ENCODE peak calls at places on chromosomes 1 and 21, in nine cellular contexts. U is stomach; Y is ovary; F is left lung; P is naive thymus-derived CD4-positive, alpha-beta T cell; N is PC-3; B is psoas muscle; K is sigmoid colon; S is colonic mucosa. Q is an unnamed sample. For H3K36me3, the result is how much of the 10 kb centered on the place peaks cover.

GRCh38 chr1:168774241-168774640 is 45.2 kb upstream of the DPT start:
- DNase-seq in P (no peak), F (peak), Y (peak), N (no peak), B (peak), K (peak), S (no peak), U (no peak), Q (peak)

GRCh38 chr1:81937791-81938450 is 137.2 kb downstream of the ADGRL2 start:
- DNase-seq in P (no peak), F (no peak), B (no peak), S (no peak), K (no peak), N (no peak), U (no peak), Y (no peak), Q (no peak)

GRCh38 chr1:203871114-203871875 is 9.9 kb downstream of the SNRPE start:
- DNase-seq in K (peak), Y (peak), P (peak), F (no peak), B (no peak), N (peak), U (no peak), S (peak), Q (peak)

GRCh38 chr1:23590058-23590783 is 30.9 kb upstream of the ID3 start:
- DNase-seq in U (no peak), F (no peak), Y (no peak), B (no peak), S (no peak), P (no peak), K (no peak), N (no peak), Q (no peak)

GRCh38 chr1:204431310-204432184 is 19.9 kb upstream of the PPP1R15B start:
- DNase-seq in P (peak), U (peak), K (peak), N (peak), S (peak), F (peak), Y (peak), B (peak), Q (peak)

GRCh38 chr21:33089439-33089838 is 19.5 kb downstream of the OLIG1 start:
- DNase-seq in U (no peak), S (no peak), Y (no peak), K (no peak), P (no peak), B (no peak), N (peak), F (peak), Q (no peak)

GRCh38 chr1:201630582-201630981 is 91.7 kb downstream of the NAV1 start:
- DNase-seq in S (no peak), K (no peak), N (no peak), B (no peak), P (no peak), F (no peak), Y (no peak), U (no peak), Q (no peak)

GRCh38 chr1:5944848-5945167 is 47.4 kb downstream of the NPHP4 start:
- DNase-seq in P (no peak), U (no peak), N (no peak), F (no peak), Y (no peak), B (no peak), K (no peak), S (no peak), Q (no peak)

GRCh38 chr1:220700591-220701179 is 10.5 kb downstream of the C1orf115 start:
- DNase-seq in Y (no peak), P (no peak), S (no peak), B (no peak), U (no peak), N (peak), K (no peak), F (no peak), Q (peak)

GRCh38 chr1:245153645-245154428 is 948 bp upstream of the KIF26B start:
- DNase-seq in K (no peak), B (no peak), P (no peak), F (no peak), Y (no peak), N (peak), S (peak), U (no peak), Q (no peak)

GRCh38 chr1:74502432-74502831 is 10.0 kb downstream of the LRRC53 start:
- DNase-seq in N (peak), F (no peak), B (no peak), Y (no peak), P (no peak), U (no peak), K (no peak), S (no peak), Q (no peak)

GRCh38 chr1:211135342-211135950 is 1.5 kb upstream of the KCNH1 start:
- DNase-seq in N (peak), Y (no peak), S (no peak), P (peak), K (no peak), F (no peak), U (no peak), B (no peak), Q (peak)

GRCh38 chr1:205211839-205212241 is 338 bp upstream of the DSTYK start:
- DNase-seq in Y (no peak), K (no peak), P (no peak), N (no peak), F (no peak), B (no peak), U (no peak), S (no peak), Q (no peak)

GRCh38 chr1:3134378-3135072 is 65.5 kb downstream of the PRDM16 start:
- DNase-seq in P (no peak), K (no peak), F (no peak), B (no peak), Y (no peak), N (no peak), U (peak), S (no peak), Q (no peak)

GRCh38 chr1:244054924-244055263 is 3.8 kb downstream of the ZBTB18 start:
- DNase-seq in S (no peak), B (no peak), P (no peak), U (no peak), F (no peak), Y (no peak), N (no peak), K (no peak), Q (no peak)

GRCh38 chr1:150535511-150536281 is 13.5 kb upstream of the ADAMTSL4 start:
- DNase-seq in K (no peak), Y (no peak), F (no peak), S (no peak), B (peak), U (no peak), P (no peak), N (no peak), Q (no peak)

GRCh38 chr21:37166733-37167132 is 93.7 kb downstream of the TTC3 start:
- DNase-seq in N (peak), F (no peak), B (no peak), Y (no peak), U (no peak), S (no peak), P (peak), K (no peak), Q (peak)

GRCh38 chr1:55592122-55592521 is 377.0 kb upstream of the USP24 start:
- DNase-seq in S (no peak), B (no peak), K (no peak), U (no peak), F (no peak), N (no peak), Y (no peak), P (no peak), Q (no peak)

GRCh38 chr1:63980706-63981407 is 207.0 kb downstream of the ROR1 start:
- DNase-seq in K (no peak), N (peak), P (no peak), U (peak), F (no peak), S (no peak), B (no peak), Y (no peak), Q (no peak)

GRCh38 chr1:34028381-34029055 is 136.5 kb downstream of the CSMD2 start:
- DNase-seq in K (no peak), N (no peak), S (no peak), U (no peak), B (no peak), P (no peak), F (no peak), Y (no peak), Q (no peak)

GRCh38 chr21:15774590-15774989 is 44.8 kb downstream of the USP25 start:
- DNase-seq in S (no peak), B (no peak), Y (no peak), F (no peak), N (peak), U (no peak), P (no peak), K (no peak), Q (no peak)

GRCh38 chr1:25484096-25484495 is 53.4 kb downstream of the MACO1 start:
- DNase-seq in N (no peak), K (peak), S (peak), P (no peak), U (peak), B (peak), Y (peak), F (no peak), Q (no peak)

GRCh38 chr1:223437151-223437550 is 43.9 kb downstream of the CCDC185 start:
- DNase-seq in N (no peak), Y (no peak), U (no peak), F (no peak), B (no peak), K (no peak), S (no peak), P (no peak), Q (no peak)

GRCh38 chr21:29585462-29585861 is 286.7 kb downstream of the BACH1 start:
- DNase-seq in Y (no peak), B (no peak), N (no peak), S (no peak), F (no peak), U (no peak), K (no peak), P (no peak), Q (no peak)

GRCh38 chr1:152870831-152871730 is 7.0 kb upstream of the SMCP start:
- DNase-seq in Y (no peak), P (no peak), B (no peak), F (no peak), S (no peak), U (no peak), N (peak), K (no peak), Q (no peak)

GRCh38 chr1:117569956-117570355 is 35.9 kb upstream of the TENT5C start:
- DNase-seq in K (no peak), U (no peak), Y (no peak), B (no peak), N (no peak), P (no peak), F (no peak), S (no peak), Q (no peak)

GRCh38 chr1:22404486-22404885 is 47.2 kb upstream of the ZBTB40 start:
- DNase-seq in S (no peak), P (no peak), Y (no peak), U (no peak), B (no peak), F (no peak), N (no peak), K (no peak), Q (no peak)

GRCh38 chr1:222310830-222311229 is 237.1 kb downstream of the HHIPL2 start:
- DNase-seq in F (no peak), S (no peak), Y (no peak), K (no peak), P (peak), U (no peak), B (peak), N (no peak), Q (no peak)

GRCh38 chr1:54110991-54111390 is 41.8 kb downstream of the CDCP2 start:
- DNase-seq in S (no peak), Y (no peak), U (no peak), P (no peak), K (no peak), N (no peak), B (no peak), F (no peak), Q (no peak)

GRCh38 chr1:39102537-39103320 is 76.6 kb downstream of the NDUFS5 start:
- DNase-seq in K (no peak), S (peak), U (no peak), B (no peak), F (peak), Y (no peak), N (peak), P (peak), Q (peak)

GRCh38 chr21:20997308-20997632 is 939 bp upstream of the NCAM2 start:
- DNase-seq in B (no peak), U (no peak), S (no peak), Y (no peak), N (no peak), F (no peak), K (no peak), P (peak), Q (no peak)

GRCh38 chr1:119829636-119830035 is 18.4 kb upstream of the REG4 start:
- DNase-seq in U (no peak), S (no peak), P (no peak), N (no peak), K (no peak), B (no peak), Y (no peak), F (no peak), Q (no peak)

DNA sequence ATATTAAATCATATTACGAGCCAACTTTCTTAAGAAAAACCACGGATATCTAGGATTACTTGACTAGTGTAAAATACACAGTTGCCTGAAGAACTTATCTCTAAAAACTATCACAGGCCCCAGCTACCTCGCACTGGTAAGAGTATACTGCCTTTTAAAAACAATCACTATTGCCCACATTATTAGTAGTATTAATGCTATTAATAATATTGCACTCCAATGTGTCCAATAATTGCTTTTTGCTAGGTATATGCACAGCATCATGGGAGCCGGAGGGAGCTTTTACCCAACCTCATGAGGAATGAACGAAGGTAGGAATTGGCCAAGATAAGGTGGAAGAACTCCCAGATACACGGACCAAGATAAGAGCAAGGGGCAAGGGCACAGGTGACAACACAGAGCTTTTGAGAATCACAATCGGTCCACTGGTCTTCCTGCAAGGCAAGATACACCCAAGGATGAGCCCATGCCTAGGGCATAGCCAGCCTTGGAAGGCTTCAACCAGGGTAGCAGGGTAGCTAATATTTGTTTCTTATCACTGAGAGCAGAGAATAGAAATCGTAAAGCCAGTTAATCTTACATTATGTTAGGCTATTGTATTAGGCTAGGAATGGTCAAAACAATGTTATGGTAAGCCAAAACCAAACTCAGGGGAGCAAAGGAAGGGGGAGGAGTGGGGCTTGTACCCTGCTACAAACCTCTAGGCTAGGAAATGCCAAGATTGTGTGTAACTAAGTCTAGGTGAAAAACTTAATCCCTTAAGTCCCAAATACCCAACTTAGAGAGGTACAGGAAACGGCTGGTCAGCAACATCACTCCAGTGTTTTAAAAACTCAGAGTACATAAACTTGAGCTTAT is 9.4 kb downstream of the GLUL start:
- DNase-seq in K (no peak), N (no peak), F (no peak), P (no peak), Y (no peak), S (no peak), U (no peak), B (no peak), Q (no peak)
- H3K36me3 ChIP-seq in K (half or more), N (under half), F (under half), P (under half), Y (under half), S (under half), U (half or more), B (under half), Q (under half)

GRCh38 chr1:247322437-247322836 is 9.2 kb downstream of the ZNF496 start:
- DNase-seq in P (no peak), Y (no peak), U (no peak), N (no peak), K (no peak), F (no peak), S (no peak), B (no peak), Q (no peak)

GRCh38 chr1:247317702-247318101 is 14.0 kb downstream of the ZNF496 start:
- DNase-seq in F (no peak), N (no peak), U (no peak), B (no peak), S (no peak), Y (no peak), P (no peak), K (no peak), Q (no peak)

GRCh38 chr1:247316590-247317197 is 15.0 kb downstream of the ZNF496 start:
- DNase-seq in N (no peak), Y (no peak), F (no peak), P (no peak), U (no peak), B (no peak), S (no peak), K (no peak), Q (no peak)
- H3K36me3 ChIP-seq in N (half or more), Y (under half), F (under half), P (under half), U (half or more), B (under half), S (under half), K (half or more), Q (under half)

DNA sequence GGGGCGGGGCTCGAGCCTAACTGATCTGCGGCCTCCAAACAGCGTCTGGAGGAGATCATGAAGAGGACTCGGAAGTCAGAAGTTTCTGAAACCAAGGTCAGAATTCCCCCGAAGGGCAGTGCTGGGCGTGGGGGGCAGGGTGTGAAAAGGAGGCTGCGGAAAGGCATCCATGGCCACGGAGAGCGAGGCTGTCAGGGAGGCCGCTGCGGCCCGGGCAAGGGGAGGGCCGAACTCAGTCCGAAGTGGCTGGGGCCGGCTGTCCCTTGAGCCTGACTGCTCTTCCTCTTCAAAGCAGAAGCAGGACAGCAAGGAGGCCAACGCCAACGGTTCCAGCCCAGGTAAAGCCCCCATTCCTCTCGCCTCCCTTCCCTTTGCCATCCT is 23.2 kb downstream of the MAP7D1 start:
- DNase-seq in Y (no peak), P (no peak), F (no peak), U (no peak), K (no peak), S (no peak), N (no peak), B (no peak), Q (no peak)
- H3K36me3 ChIP-seq in Y (under half), P (under half), F (under half), U (half or more), K (half or more), S (under half), N (under half), B (under half), Q (under half)

DNA sequence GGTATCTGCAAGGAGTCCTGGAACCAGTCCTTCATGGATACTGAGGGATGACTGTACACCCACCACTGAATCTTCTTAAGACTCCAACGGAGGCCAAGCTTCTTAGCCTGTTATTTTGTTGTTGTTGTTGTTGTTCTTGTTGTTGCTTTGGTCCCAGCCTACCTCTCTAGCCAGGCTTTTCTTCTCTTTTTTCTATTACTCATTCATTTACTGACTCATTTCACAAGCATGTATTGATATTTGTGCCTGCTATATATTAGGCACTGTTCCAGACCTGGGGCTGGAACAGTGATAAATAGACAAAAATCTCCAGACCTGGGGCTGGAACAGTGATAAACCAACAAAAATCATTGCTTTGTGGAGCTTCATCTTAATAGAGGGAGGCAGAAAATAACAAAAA is 20.4 kb downstream of the CENPF start:
- DNase-seq in F (no peak), Y (no peak), N (peak), U (no peak), P (no peak), B (no peak), K (no peak), S (no peak), Q (no peak)
- H3K36me3 ChIP-seq in F (under half), Y (under half), N (half or more), U (under half), P (under half), B (under half), K (under half), S (under half), Q (under half)

GRCh38 chr1:20654104-20654690 is 7.0 kb downstream of the DDOST start:
- DNase-seq in N (no peak), U (no peak), Y (no peak), F (no peak), P (no peak), S (no peak), K (peak), B (peak), Q (no peak)
- H3K36me3 ChIP-seq in N (half or more), U (half or more), Y (under half), F (under half), P (under half), S (under half), K (half or more), B (under half), Q (under half)

DNA sequence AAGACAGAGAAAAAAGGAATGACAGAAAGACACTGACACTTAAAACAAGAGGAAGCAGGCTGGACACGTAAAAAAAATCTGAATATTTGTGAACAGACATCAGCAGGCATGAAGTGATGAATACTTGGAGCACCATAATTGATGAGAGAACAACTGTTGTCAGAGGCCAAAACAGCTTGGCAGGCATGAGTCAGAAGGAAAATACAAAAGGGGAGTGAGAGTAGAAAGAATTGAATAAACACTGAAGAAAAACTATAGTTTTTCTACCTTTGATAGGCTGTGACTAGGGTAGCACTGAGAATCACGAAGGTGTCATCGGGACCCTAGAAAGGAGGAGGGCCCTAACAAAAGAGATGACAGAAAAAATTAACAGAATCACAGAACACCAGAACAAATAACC is 21.6 kb upstream of the GUCA2A start:
- DNase-seq in P (no peak), Y (no peak), B (no peak), N (no peak), S (no peak), U (no peak), K (no peak), F (no peak), Q (no peak)
- H3K36me3 ChIP-seq in P (under half), Y (under half), B (under half), N (under half), S (under half), U (half or more), K (half or more), F (under half), Q (under half)

DNA sequence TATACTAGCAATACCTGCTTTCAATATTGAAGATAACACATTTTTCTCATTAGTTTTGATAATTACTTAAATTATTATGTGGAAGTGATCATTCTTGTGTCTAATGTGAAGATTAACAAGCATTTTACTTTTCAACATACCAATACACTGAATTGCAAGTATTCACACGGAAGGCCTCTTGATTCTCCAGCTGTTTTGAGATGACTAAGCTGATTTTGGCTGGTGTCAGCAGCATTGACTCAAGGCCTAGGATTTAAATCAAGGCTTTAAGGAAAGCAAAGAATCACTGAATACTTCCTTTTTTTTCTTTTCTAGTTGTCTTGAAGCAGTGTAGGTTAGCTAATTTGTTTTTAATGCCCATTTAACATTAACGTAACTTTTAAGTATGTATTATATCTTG is 373.7 kb downstream of the SRGAP2C start:
- DNase-seq in F (no peak), N (peak), Y (no peak), K (no peak), S (no peak), U (no peak), P (no peak), B (no peak), Q (no peak)
- H3K36me3 ChIP-seq in F (under half), N (under half), Y (under half), K (under half), S (under half), U (under half), P (under half), B (under half), Q (under half)

Q was measured in small intestine.